ENCODE peak calls at places on chromosomes 5 and 9, in ten cellular contexts. T, Q, J, W, L, V, O, B, H and D are unnamed samples.

GRCh38 chr9:18390393-18390792 is 83.6 kb upstream of the ADAMTSL1 start:
- DNase-seq in T (no peak), Q (no peak), J (no peak), W (no peak), L (no peak), V (peak), O (no peak), B (no peak), H (no peak), D (no peak)

GRCh38 chr5:13477118-13477737 is 467.3 kb downstream of the DNAH5 start:
- DNase-seq in T (no peak), Q (no peak), J (no peak), W (peak), L (peak), V (peak), O (no peak), B (no peak), H (peak), D (no peak)

GRCh38 chr9:106758911-106759310 is 104.1 kb upstream of the ZNF462 start:
- DNase-seq in T (no peak), Q (no peak), J (no peak), W (no peak), L (peak), V (peak), O (no peak), B (no peak), H (no peak), D (no peak)

GRCh38 chr9:131606896-131607567 is 61.7 kb downstream of the PRRT1B start:
- DNase-seq in T (no peak), Q (no peak), J (no peak), W (no peak), L (no peak), V (no peak), O (no peak), B (no peak), H (no peak), D (no peak)

GRCh38 chr5:68548959-68549676 is 333.6 kb downstream of the PIK3R1 start:
- DNase-seq in T (no peak), Q (no peak), J (no peak), W (peak), L (peak), V (no peak), O (no peak), B (no peak), H (no peak), D (no peak)

GRCh38 chr5:142512680-142513042 is 173.2 kb downstream of the FGF1 start:
- DNase-seq in T (no peak), Q (no peak), J (no peak), W (no peak), L (peak), V (peak), O (no peak), B (no peak), H (no peak), D (peak)

GRCh38 chr5:95822408-95823240 is at the start of gene GLRX:
- DNase-seq in T (peak), Q (peak), J (peak), W (peak), L (peak), V (peak), O (peak), B (no peak), H (peak), D (peak)

GRCh38 chr5:55187370-55187769 is 14.4 kb upstream of the CDC20B start:
- DNase-seq in T (no peak), Q (no peak), J (no peak), W (no peak), L (peak), V (peak), O (no peak), B (no peak), H (no peak), D (no peak)

GRCh38 chr9:126424511-126424910 is 97.9 kb downstream of the MVB12B start:
- DNase-seq in T (no peak), Q (no peak), J (no peak), W (no peak), L (no peak), V (no peak), O (no peak), B (no peak), H (no peak), D (no peak)

GRCh38 chr5:120388016-120388781 is 75.9 kb upstream of the PRR16 start:
- DNase-seq in T (no peak), Q (no peak), J (no peak), W (peak), L (peak), V (peak), O (no peak), B (no peak), H (no peak), D (no peak)

GRCh38 chr5:54387659-54388232 is 67.8 kb upstream of the HSPB3 start:
- DNase-seq in T (no peak), Q (no peak), J (no peak), W (no peak), L (peak), V (peak), O (no peak), B (no peak), H (no peak), D (no peak)

GRCh38 chr5:132883261-132883834 is 9.9 kb downstream of the LEAP2 start:
- DNase-seq in T (peak), Q (peak), J (peak), W (no peak), L (peak), V (peak), O (no peak), B (no peak), H (no peak), D (no peak)

GRCh38 chr5:142353093-142353472 is 28.3 kb upstream of the SPRY4 start:
- DNase-seq in T (no peak), Q (no peak), J (no peak), W (no peak), L (peak), V (no peak), O (no peak), B (no peak), H (no peak), D (no peak)

GRCh38 chr5:61919920-61920319 is 386.1 kb upstream of the KIF2A start:
- DNase-seq in T (no peak), Q (no peak), J (no peak), W (no peak), L (no peak), V (peak), O (no peak), B (no peak), H (peak), D (no peak)